ENCODE peak calls at places on chromosome 17, in four cellular contexts. F is fibroblast of lung, G is thoracic aorta, I is esophagus squamous epithelium. U is an unnamed sample. For H3K4me1, the result is how much of the 10 kb centered on the place peaks cover.

GRCh38 chr17:38685485-38685884 is 10.7 kb upstream of the EPOP start:
- DNase-seq in I (no peak), F (no peak), G (no peak), U (no peak)

GRCh38 chr17:79213305-79213704 is 138.7 kb downstream of the ENGASE start:
- DNase-seq in G (no peak), I (no peak), F (no peak), U (no peak)

GRCh38 chr17:9104370-9105041 is 83.2 kb downstream of the NTN1 start:
- DNase-seq in I (no peak), F (no peak), G (peak), U (no peak)

GRCh38 chr17:31248986-31249385 is 48.1 kb downstream of the OMG start:
- DNase-seq in I (no peak), F (peak), G (no peak), U (no peak)

GRCh38 chr17:75009139-75009724 is 3.2 kb upstream of the MRPL58 start:
- DNase-seq in F (no peak), I (no peak), G (no peak), U (no peak)

GRCh38 chr17:74798239-74798707 is 22.1 kb upstream of the NAT9 start:
- DNase-seq in I (no peak), G (no peak), F (peak), U (no peak)

GRCh38 chr17:8332688-8333087 is 7.0 kb upstream of the ODF4 start:
- DNase-seq in I (no peak), F (no peak), G (no peak), U (no peak)

GRCh38 chr17:15261063-15261817 is 3.9 kb downstream of the PMP22 start:
- DNase-seq in I (no peak), G (no peak), F (peak), U (peak)

GRCh38 chr17:67548693-67549092 is 169.0 kb upstream of the NOL11 start:
- DNase-seq in I (no peak), G (no peak), F (no peak), U (no peak)

GRCh38 chr17:19769946-19770652 is 22.0 kb upstream of the ALDH3A1 start:
- DNase-seq in F (peak), I (no peak), G (no peak), U (no peak)

GRCh38 chr17:62754696-62755095 is 53.4 kb downstream of the MARCHF10 start:
- DNase-seq in G (no peak), I (no peak), F (peak), U (no peak)

GRCh38 chr17:33140413-33141099 is 148.9 kb downstream of the SPACA3 start:
- DNase-seq in I (no peak), F (peak), G (no peak), U (no peak)

GRCh38 chr17:43576563-43577229 is 30.6 kb upstream of the ETV4 start:
- DNase-seq in I (no peak), F (peak), G (no peak), U (peak)

GRCh38 chr17:47077576-47077975 is 98.5 kb upstream of the RPRML start:
- DNase-seq in G (no peak), I (no peak), F (peak), U (no peak)

GRCh38 chr17:60817187-60817586 is 139.5 kb downstream of the BCAS3 start:
- DNase-seq in F (peak), G (no peak), I (no peak), U (no peak)

GRCh38 chr17:8887834-8888703 is 20.6 kb upstream of the PIK3R6 start:
- DNase-seq in I (no peak), F (peak), G (no peak), U (no peak)

GRCh38 chr17:6061290-6061689 is 8.9 kb upstream of the WSCD1 start:
- DNase-seq in G (peak), I (no peak), F (peak), U (no peak)

GRCh38 chr17:64022631-64023063 is 2.2 kb upstream of the ICAM2 start:
- DNase-seq in F (no peak), I (no peak), G (no peak), U (no peak)

GRCh38 chr17:1386265-1386664 is 13.8 kb downstream of the YWHAE start:
- DNase-seq in I (no peak), F (no peak), G (no peak), U (no peak)
- H3K4me1 ChIP-seq in I (half or more), F (under half), G (half or more), U (under half)

DNA sequence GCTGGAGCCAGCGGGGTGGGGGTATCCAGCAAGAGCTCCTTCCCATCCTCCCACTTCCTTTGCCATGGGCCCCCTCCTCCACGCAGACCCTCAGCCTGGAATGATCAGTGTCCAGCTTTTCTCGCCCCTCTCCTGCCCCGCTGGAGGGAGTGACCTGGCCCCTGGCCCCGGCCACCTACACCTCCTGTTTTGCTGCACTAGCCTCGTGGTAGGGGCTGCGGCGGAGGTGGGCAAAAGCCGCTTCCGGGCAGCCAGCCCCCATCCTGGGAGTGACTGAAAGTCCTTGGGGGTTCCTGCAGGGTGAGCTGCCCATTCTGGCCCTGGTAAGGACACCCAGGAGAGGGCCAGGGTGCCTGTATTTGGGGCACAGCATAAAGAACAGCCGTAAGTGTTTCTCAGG is 295.7 kb downstream of the SEC14L1 start:
- DNase-seq in G (no peak), I (no peak), F (no peak), U (no peak)
- H3K4me1 ChIP-seq in G (half or more), I (half or more), F (half or more), U (under half)

DNA sequence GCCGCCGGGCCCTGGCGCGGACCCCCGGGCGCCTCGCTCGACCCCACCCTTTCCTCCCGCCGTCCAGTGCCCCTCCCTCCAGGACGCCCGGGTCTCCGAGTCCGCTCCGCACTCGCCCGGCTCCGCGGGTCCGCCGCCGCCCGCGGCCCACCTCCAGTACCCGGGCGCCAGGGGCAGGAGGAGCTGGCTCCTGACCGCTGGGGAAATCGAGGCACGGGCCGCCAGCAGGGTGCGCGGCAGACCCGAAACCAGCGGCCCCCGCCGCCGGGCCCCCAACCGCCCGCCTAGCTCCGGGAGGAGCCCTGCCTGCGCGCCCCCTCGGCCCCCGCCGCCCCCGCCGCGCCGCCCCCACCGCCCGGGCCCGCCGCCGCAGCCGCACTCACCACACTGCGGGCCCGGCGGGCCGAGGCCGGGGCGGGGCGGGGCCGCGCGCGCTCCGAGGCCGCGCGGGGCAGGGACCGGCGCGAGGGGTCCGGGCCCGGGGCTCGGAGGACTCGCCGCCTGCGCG is 336 bp downstream of the MAFG start:
- DNase-seq in G (no peak), F (no peak), I (no peak), U (no peak)
- H3K4me1 ChIP-seq in G (under half), F (under half), I (under half), U (under half)

GRCh38 chr17:48440660-48441059 is 10.6 kb upstream of the SKAP1 start:
- DNase-seq in I (no peak), G (no peak), F (no peak), U (no peak)
- H3K4me1 ChIP-seq in I (under half), G (under half), F (under half), U (under half)

GRCh38 chr17:82879241-82879640 is 39.4 kb upstream of the ZNF750 start:
- DNase-seq in I (no peak), G (no peak), F (no peak), U (no peak)
- H3K4me1 ChIP-seq in I (under half), G (under half), F (under half), U (under half)

DNA sequence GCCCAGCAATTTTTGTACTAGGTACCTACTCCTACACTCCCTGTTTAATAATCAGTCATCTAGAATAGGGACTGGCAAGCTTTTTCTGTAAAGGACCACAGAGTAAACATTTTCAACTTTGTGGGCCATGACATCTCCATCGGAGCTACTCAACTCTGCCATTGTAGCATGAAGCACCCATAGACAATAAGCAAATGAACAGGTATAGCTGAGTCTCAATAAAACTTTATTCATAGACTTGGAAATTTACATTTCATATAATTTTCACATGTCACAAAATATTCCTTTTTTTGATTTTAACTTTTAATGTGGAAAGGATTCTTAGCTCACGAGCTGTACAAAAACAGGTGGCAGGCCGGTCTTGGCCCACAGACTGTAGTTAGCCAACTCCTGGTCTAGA is 345.8 kb downstream of the SOX9 start:
- DNase-seq in I (no peak), F (no peak), G (no peak), U (no peak)
- H3K4me1 ChIP-seq in I (under half), F (under half), G (under half), U (under half)

GRCh38 chr17:82332669-82333278 is 792 bp downstream of the SECTM1 start:
- DNase-seq in F (peak), G (no peak), I (no peak), U (no peak)
- H3K4me1 ChIP-seq in F (under half), G (under half), I (half or more), U (under half)

GRCh38 chr17:77409282-77410161 is 268.8 kb downstream of the SEC14L1 start:
- DNase-seq in F (peak), G (peak), I (no peak), U (peak)
- H3K4me1 ChIP-seq in F (under half), G (half or more), I (half or more), U (under half)

DNA sequence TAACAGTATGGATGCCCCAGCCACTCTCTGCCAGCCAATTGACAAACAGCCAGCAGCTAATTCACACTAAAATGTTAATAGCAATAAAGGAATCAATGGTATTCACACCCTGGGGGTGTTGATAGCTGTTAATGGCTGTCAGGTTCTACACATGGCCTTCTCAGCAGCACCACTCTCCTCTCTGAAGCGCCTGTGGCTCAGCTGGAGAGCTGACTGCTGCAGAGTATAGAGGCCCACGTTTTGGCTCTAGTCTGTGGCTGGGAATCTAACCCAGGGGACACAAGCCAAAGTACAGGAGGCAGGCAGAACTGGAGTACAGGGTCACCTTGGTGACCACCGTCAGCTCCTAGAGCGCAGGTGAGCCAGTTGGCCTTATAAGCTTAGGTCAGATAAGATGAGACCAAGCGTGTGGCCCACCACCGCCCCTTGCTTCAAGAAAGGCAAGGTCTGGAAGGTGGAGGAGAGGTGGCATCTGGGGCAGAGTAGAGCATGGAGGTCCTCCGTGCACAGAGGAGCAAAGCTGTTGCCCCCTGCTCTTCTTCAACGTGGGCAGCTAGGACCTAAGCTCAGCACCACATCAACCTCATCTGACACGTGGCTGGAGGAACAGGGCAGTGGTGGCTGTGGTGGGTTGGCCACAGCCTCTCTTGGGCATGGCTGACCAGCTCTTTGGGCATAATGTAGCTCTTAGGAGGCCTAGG is 25.4 kb downstream of the CCR7 start:
- DNase-seq in I (no peak), G (no peak), F (no peak), U (no peak)
- H3K4me1 ChIP-seq in I (half or more), G (under half), F (under half), U (under half)

GRCh38 chr17:4205917-4206316 is 57.9 kb downstream of the ANKFY1 start:
- DNase-seq in I (no peak), G (no peak), F (no peak), U (no peak)

GRCh38 chr17:4206945-4207344 is 56.8 kb downstream of the ANKFY1 start:
- DNase-seq in I (no peak), G (no peak), F (peak), U (no peak)

GRCh38 chr17:4201231-4201630 is 58.2 kb downstream of the CYB5D2 start:
- DNase-seq in I (no peak), F (no peak), G (no peak), U (no peak)

GRCh38 chr17:4204190-4204589 is 59.6 kb downstream of the ANKFY1 start:
- DNase-seq in G (no peak), I (no peak), F (peak), U (no peak)

GRCh38 chr17:4204676-4205075 is 59.1 kb downstream of the ANKFY1 start:
- DNase-seq in G (no peak), I (no peak), F (peak), U (peak)
- H3K4me1 ChIP-seq in G (under half), I (under half), F (under half), U (under half)